ENCODE peak calls at places on chromosomes 11 and 22, in six cellular contexts. One of them, this sample, is unnamed. For H3K36me3, the result is how much of the 10 kb centered on the place peaks cover.

GRCh38 chr11:102564110-102564509 is 33.6 kb upstream of the MMP7 start:
- DNase-seq in fibroblast of lung: peak
- DNase-seq in mesendoderm: no peak
- DNase-seq in brain microvascular endothelial cell: no peak
- DNase-seq in transverse colon: no peak
- DNase-seq in neural progenitor cell: no peak
- DNase-seq in this sample: no peak

GRCh38 chr11:33500331-33500730 is 200.3 kb downstream of the C11orf91 start:
- DNase-seq in fibroblast of lung: no peak
- DNase-seq in neural progenitor cell: no peak
- DNase-seq in transverse colon: no peak
- DNase-seq in brain microvascular endothelial cell: no peak
- DNase-seq in mesendoderm: no peak
- DNase-seq in this sample: no peak

GRCh38 chr11:2314136-2314524 is 12.3 kb downstream of the TSPAN32 start:
- DNase-seq in neural progenitor cell: no peak
- DNase-seq in transverse colon: no peak
- DNase-seq in fibroblast of lung: no peak
- DNase-seq in mesendoderm: no peak
- DNase-seq in brain microvascular endothelial cell: no peak
- DNase-seq in this sample: no peak

GRCh38 chr11:87059596-87059995 is 21.9 kb downstream of the TMEM135 start:
- DNase-seq in neural progenitor cell: no peak
- DNase-seq in mesendoderm: no peak
- DNase-seq in brain microvascular endothelial cell: no peak
- DNase-seq in fibroblast of lung: no peak
- DNase-seq in transverse colon: no peak
- DNase-seq in this sample: no peak

GRCh38 chr11:74288911-74289310 is 22.5 kb downstream of the P4HA3 start:
- DNase-seq in neural progenitor cell: no peak
- DNase-seq in brain microvascular endothelial cell: peak
- DNase-seq in transverse colon: no peak
- DNase-seq in fibroblast of lung: no peak
- DNase-seq in mesendoderm: no peak
- DNase-seq in this sample: no peak

GRCh38 chr11:70503201-70503877 is 105.0 kb downstream of the CTTN start:
- DNase-seq in mesendoderm: no peak
- DNase-seq in brain microvascular endothelial cell: no peak
- DNase-seq in neural progenitor cell: peak
- DNase-seq in transverse colon: no peak
- DNase-seq in fibroblast of lung: no peak
- DNase-seq in this sample: no peak

GRCh38 chr22:45584621-45585436 is 82.1 kb downstream of the FBLN1 start:
- DNase-seq in brain microvascular endothelial cell: no peak
- DNase-seq in mesendoderm: no peak
- DNase-seq in transverse colon: no peak
- DNase-seq in fibroblast of lung: no peak
- DNase-seq in neural progenitor cell: no peak
- DNase-seq in this sample: peak

GRCh38 chr22:45961679-45962430 is 15.1 kb downstream of the WNT7B start:
- DNase-seq in brain microvascular endothelial cell: no peak
- DNase-seq in mesendoderm: no peak
- DNase-seq in fibroblast of lung: no peak
- DNase-seq in neural progenitor cell: no peak
- DNase-seq in transverse colon: no peak
- DNase-seq in this sample: no peak

GRCh38 chr22:21778705-21779363 is 43.2 kb upstream of the YPEL1 start:
- DNase-seq in fibroblast of lung: peak
- DNase-seq in transverse colon: no peak
- DNase-seq in brain microvascular endothelial cell: peak
- DNase-seq in mesendoderm: peak
- DNase-seq in neural progenitor cell: no peak
- DNase-seq in this sample: no peak

GRCh38 chr11:118911113-118911879 is 14.4 kb downstream of the BCL9L start:
- DNase-seq in fibroblast of lung: no peak
- DNase-seq in neural progenitor cell: peak
- DNase-seq in transverse colon: peak
- DNase-seq in mesendoderm: peak
- DNase-seq in brain microvascular endothelial cell: no peak
- DNase-seq in this sample: peak

GRCh38 chr11:33618363-33618735 is 82.3 kb downstream of the C11orf91 start:
- DNase-seq in fibroblast of lung: no peak
- DNase-seq in transverse colon: no peak
- DNase-seq in mesendoderm: no peak
- DNase-seq in neural progenitor cell: no peak
- DNase-seq in brain microvascular endothelial cell: no peak
- DNase-seq in this sample: no peak

DNA sequence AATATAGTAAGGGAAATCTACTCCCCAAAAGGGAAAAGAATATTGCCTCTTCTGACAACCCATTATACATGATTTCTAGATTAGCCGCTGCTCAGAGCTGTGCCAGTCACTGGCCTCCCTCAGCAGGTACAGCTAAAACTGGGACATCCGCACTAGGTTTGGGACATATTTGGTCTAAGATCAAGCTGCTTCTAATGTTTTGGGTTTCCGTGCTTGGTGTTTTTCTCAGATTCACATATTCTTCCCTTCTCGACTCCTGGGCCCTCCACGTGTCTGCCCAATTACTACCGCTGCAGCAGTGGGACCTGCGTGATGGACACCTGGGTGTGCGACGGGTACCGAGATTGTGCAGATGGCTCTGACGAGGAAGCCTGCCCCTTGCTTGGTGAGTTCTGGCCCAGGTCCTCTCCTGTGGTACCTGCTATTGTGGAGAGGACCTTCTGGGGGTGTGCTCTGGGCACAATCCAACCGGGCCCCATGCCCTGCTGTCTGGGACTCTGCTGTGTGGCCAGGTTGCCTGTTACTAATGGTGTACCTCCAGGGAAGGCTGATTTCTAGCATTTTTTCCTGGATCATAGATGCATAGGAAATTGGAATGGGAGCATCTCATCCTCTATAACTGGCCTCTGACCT is 138.1 kb upstream of the SORL1-AS1 start:
- DNase-seq in brain microvascular endothelial cell: no peak
- DNase-seq in mesendoderm: no peak
- DNase-seq in fibroblast of lung: no peak
- DNase-seq in neural progenitor cell: no peak
- DNase-seq in transverse colon: no peak
- DNase-seq in this sample: no peak
- H3K36me3 ChIP-seq in brain microvascular endothelial cell: under half
- H3K36me3 ChIP-seq in mesendoderm: under half
- H3K36me3 ChIP-seq in fibroblast of lung: under half
- H3K36me3 ChIP-seq in neural progenitor cell: under half
- H3K36me3 ChIP-seq in transverse colon: under half
- H3K36me3 ChIP-seq in this sample: under half

DNA sequence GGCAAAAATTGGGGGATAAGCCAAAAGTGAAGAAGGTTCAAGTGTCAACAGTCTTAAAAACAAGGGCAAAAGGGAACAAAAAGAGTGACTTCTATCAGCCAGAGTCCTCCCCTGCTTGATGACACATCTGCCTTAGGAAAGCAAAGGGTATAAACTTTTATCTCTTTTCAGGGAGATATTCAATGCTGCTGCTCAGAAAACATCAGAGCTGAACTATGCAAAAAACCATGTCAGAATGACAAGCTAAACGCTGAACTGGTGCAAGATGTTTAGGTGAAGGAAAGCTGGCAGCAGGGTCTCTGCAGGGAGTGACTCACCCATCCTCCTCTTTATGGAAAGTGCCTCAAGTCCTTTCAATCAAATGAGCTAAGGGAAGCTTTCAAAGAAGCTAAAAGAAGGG is 24.7 kb downstream of the ALG9 start:
- DNase-seq in fibroblast of lung: peak
- DNase-seq in neural progenitor cell: no peak
- DNase-seq in mesendoderm: peak
- DNase-seq in brain microvascular endothelial cell: peak
- DNase-seq in transverse colon: no peak
- DNase-seq in this sample: no peak
- H3K36me3 ChIP-seq in fibroblast of lung: under half
- H3K36me3 ChIP-seq in neural progenitor cell: under half
- H3K36me3 ChIP-seq in mesendoderm: under half
- H3K36me3 ChIP-seq in brain microvascular endothelial cell: under half
- H3K36me3 ChIP-seq in transverse colon: under half
- H3K36me3 ChIP-seq in this sample: under half

GRCh38 chr22:36454916-36455570 is 26.4 kb downstream of the TXN2 start:
- DNase-seq in mesendoderm: peak
- DNase-seq in neural progenitor cell: peak
- DNase-seq in transverse colon: peak
- DNase-seq in brain microvascular endothelial cell: peak
- DNase-seq in fibroblast of lung: peak
- DNase-seq in this sample: peak
- H3K36me3 ChIP-seq in mesendoderm: under half
- H3K36me3 ChIP-seq in neural progenitor cell: under half
- H3K36me3 ChIP-seq in transverse colon: under half
- H3K36me3 ChIP-seq in brain microvascular endothelial cell: under half
- H3K36me3 ChIP-seq in fibroblast of lung: under half
- H3K36me3 ChIP-seq in this sample: under half

DNA sequence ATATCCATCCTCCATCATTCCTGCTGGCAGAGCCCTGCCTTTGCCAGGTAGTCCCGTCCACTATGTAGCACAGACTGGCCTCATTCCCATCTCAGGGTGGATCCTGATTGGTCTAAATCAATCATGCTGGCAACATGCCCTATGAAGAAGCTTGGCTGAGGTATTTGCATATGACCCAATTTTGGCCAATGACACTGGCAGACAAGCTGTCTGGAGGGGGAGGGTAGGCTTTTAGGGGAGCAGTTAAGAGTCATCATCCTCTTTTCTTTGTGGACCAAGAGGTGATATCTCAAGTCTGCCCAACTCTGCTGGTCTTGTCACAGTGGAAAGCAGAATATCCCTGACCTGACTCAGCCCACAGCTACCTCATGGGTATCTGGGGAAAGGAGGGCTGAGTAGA is 5.1 kb downstream of the CCDC89 start:
- DNase-seq in mesendoderm: peak
- DNase-seq in transverse colon: no peak
- DNase-seq in neural progenitor cell: no peak
- DNase-seq in brain microvascular endothelial cell: no peak
- DNase-seq in fibroblast of lung: no peak
- DNase-seq in this sample: no peak
- H3K36me3 ChIP-seq in mesendoderm: under half
- H3K36me3 ChIP-seq in transverse colon: under half
- H3K36me3 ChIP-seq in neural progenitor cell: under half
- H3K36me3 ChIP-seq in brain microvascular endothelial cell: under half
- H3K36me3 ChIP-seq in fibroblast of lung: under half
- H3K36me3 ChIP-seq in this sample: under half

GRCh38 chr11:94680426-94680825 is 87.7 kb upstream of the AMOTL1 start:
- DNase-seq in transverse colon: no peak
- DNase-seq in mesendoderm: no peak
- DNase-seq in brain microvascular endothelial cell: no peak
- DNase-seq in fibroblast of lung: no peak
- DNase-seq in neural progenitor cell: no peak
- DNase-seq in this sample: no peak

GRCh38 chr11:94678901-94679300 is 89.3 kb upstream of the AMOTL1 start:
- DNase-seq in transverse colon: no peak
- DNase-seq in fibroblast of lung: no peak
- DNase-seq in brain microvascular endothelial cell: no peak
- DNase-seq in mesendoderm: no peak
- DNase-seq in neural progenitor cell: no peak
- DNase-seq in this sample: no peak

GRCh38 chr11:94681852-94682251 is 86.3 kb upstream of the AMOTL1 start:
- DNase-seq in brain microvascular endothelial cell: no peak
- DNase-seq in mesendoderm: peak
- DNase-seq in transverse colon: no peak
- DNase-seq in fibroblast of lung: no peak
- DNase-seq in neural progenitor cell: no peak
- DNase-seq in this sample: no peak

GRCh38 chr11:94678236-94678635 is 89.9 kb upstream of the AMOTL1 start:
- DNase-seq in neural progenitor cell: no peak
- DNase-seq in mesendoderm: no peak
- DNase-seq in transverse colon: no peak
- DNase-seq in fibroblast of lung: no peak
- DNase-seq in brain microvascular endothelial cell: no peak
- DNase-seq in this sample: no peak

GRCh38 chr11:94681140-94681539 is 87.0 kb upstream of the AMOTL1 start:
- DNase-seq in neural progenitor cell: no peak
- DNase-seq in fibroblast of lung: no peak
- DNase-seq in mesendoderm: no peak
- DNase-seq in transverse colon: no peak
- DNase-seq in brain microvascular endothelial cell: no peak
- DNase-seq in this sample: no peak
- H3K36me3 ChIP-seq in neural progenitor cell: under half
- H3K36me3 ChIP-seq in fibroblast of lung: under half
- H3K36me3 ChIP-seq in mesendoderm: under half
- H3K36me3 ChIP-seq in transverse colon: under half
- H3K36me3 ChIP-seq in brain microvascular endothelial cell: under half
- H3K36me3 ChIP-seq in this sample: under half

This sample was measured in psoas muscle.